ENCODE peak calls at places on chromosomes 7 and 10, in four cellular contexts. M is pancreas, Y is breast epithelium, D is kidney epithelial cell. Z is an unnamed sample. For H3K36me3, the result is how much of the 10 kb centered on the place peaks cover.

GRCh38 chr7:139490130-139490529 is 6.7 kb upstream of the KLRG2 start:
- DNase-seq in M (peak), Y (peak), D (peak), Z (no peak)

GRCh38 chr10:81426722-81427121 is 448.3 kb upstream of the NRG3 start:
- DNase-seq in M (no peak), Y (no peak), D (no peak), Z (no peak)

GRCh38 chr7:116021237-116021636 is 9.3 kb downstream of the TFEC start:
- DNase-seq in M (no peak), Y (no peak), D (no peak), Z (no peak)

GRCh38 chr10:48199580-48200377 is 74.7 kb downstream of the FRMPD2 start:
- DNase-seq in M (no peak), Y (no peak), D (peak), Z (peak)

GRCh38 chr7:68823996-68824780 is 774.1 kb upstream of the AUTS2 start:
- DNase-seq in M (no peak), Y (no peak), D (no peak), Z (no peak)

GRCh38 chr7:28328822-28329615 is 83.3 kb upstream of the CREB5 start:
- DNase-seq in M (no peak), Y (no peak), D (no peak), Z (no peak)

GRCh38 chr7:13179775-13180448 is 492.5 kb downstream of the ARL4A start:
- DNase-seq in M (no peak), Y (no peak), D (no peak), Z (no peak)

GRCh38 chr10:14548970-14549369 is 218.2 kb upstream of the FRMD4A start:
- DNase-seq in M (no peak), Y (no peak), D (no peak), Z (no peak)

GRCh38 chr7:25911738-25912607 is 240.0 kb upstream of the NFE2L3 start:
- DNase-seq in M (peak), Y (no peak), D (no peak), Z (no peak)

GRCh38 chr7:99468336-99468918 is 2.5 kb upstream of the ATP5MF start:
- DNase-seq in M (no peak), Y (no peak), D (no peak), Z (no peak)

GRCh38 chr10:96275685-96276418 is 4.5 kb upstream of the BLNK start:
- DNase-seq in M (peak), Y (peak), D (no peak), Z (peak)

GRCh38 chr10:63114031-63114814 is 18.9 kb upstream of the NRBF2 start:
- DNase-seq in M (peak), Y (peak), D (no peak), Z (peak)

GRCh38 chr7:46220066-46220630 is 299.1 kb upstream of the IGFBP3 start:
- DNase-seq in M (no peak), Y (peak), D (peak), Z (peak)

GRCh38 chr10:98920807-98921206 is 314.8 kb downstream of the HPSE2 start:
- DNase-seq in M (no peak), Y (no peak), D (no peak), Z (peak)

GRCh38 chr7:25240340-25240739 is 12.1 kb upstream of the NPVF start:
- DNase-seq in M (no peak), Y (no peak), D (no peak), Z (no peak)

GRCh38 chr10:51894752-51895151 is 195.4 kb upstream of the CSTF2T start:
- DNase-seq in M (no peak), Y (no peak), D (no peak), Z (no peak)

GRCh38 chr7:84145892-84146291 is 48.7 kb downstream of the SEMA3A start:
- DNase-seq in M (no peak), Y (no peak), D (no peak), Z (no peak)

GRCh38 chr10:33331020-33331557 is 3.4 kb downstream of the NRP1 start:
- DNase-seq in M (no peak), Y (no peak), D (no peak), Z (no peak)

GRCh38 chr7:142248-142955 is 50.0 kb upstream of the FAM20C start:
- DNase-seq in M (peak), Y (no peak), D (no peak), Z (peak)

GRCh38 chr7:138963675-138964074 is 17.5 kb downstream of the KIAA1549 start:
- DNase-seq in M (no peak), Y (no peak), D (no peak), Z (no peak)

GRCh38 chr10:2284071-2284470 is 546.7 kb upstream of the ADARB2 start:
- DNase-seq in M (no peak), Y (no peak), D (no peak), Z (no peak)

GRCh38 chr7:134890246-134891240 is 95.8 kb upstream of the AGBL3 start:
- DNase-seq in M (no peak), Y (peak), D (no peak), Z (peak)

GRCh38 chr7:29332875-29333482 is 138.4 kb downstream of the CHN2 start:
- DNase-seq in M (no peak), Y (no peak), D (no peak), Z (no peak)

GRCh38 chr10:248307-248706 is 113.1 kb downstream of the ZMYND11 start:
- DNase-seq in M (no peak), Y (no peak), D (no peak), Z (no peak)

GRCh38 chr10:251982-252582 is 116.8 kb downstream of the ZMYND11 start:
- DNase-seq in M (no peak), Y (no peak), D (no peak), Z (no peak)

GRCh38 chr10:246431-246830 is 111.2 kb downstream of the ZMYND11 start:
- DNase-seq in M (no peak), Y (no peak), D (no peak), Z (no peak)

GRCh38 chr10:244227-244626 is 109.0 kb downstream of the ZMYND11 start:
- DNase-seq in M (no peak), Y (no peak), D (no peak), Z (no peak)

GRCh38 chr10:247480-247879 is 112.2 kb downstream of the ZMYND11 start:
- DNase-seq in M (no peak), Y (no peak), D (no peak), Z (no peak)
- H3K36me3 ChIP-seq in M (under half), Y (under half), D (under half), Z (under half)

GRCh38 chr7:1779445-1779844 is 109.4 kb downstream of the ELFN1 start:
- DNase-seq in M (no peak), Y (no peak), D (no peak), Z (no peak)

GRCh38 chr7:1775389-1775788 is 105.3 kb downstream of the ELFN1 start:
- DNase-seq in M (no peak), Y (no peak), D (no peak), Z (no peak)

GRCh38 chr7:1781369-1781768 is 111.3 kb downstream of the ELFN1 start:
- DNase-seq in M (no peak), Y (no peak), D (no peak), Z (no peak)

GRCh38 chr7:1777122-1777521 is 107.0 kb downstream of the ELFN1 start:
- DNase-seq in M (no peak), Y (no peak), D (no peak), Z (no peak)
- H3K4me3 ChIP-seq in M (no peak), Y (no peak), D (no peak), Z (no peak)

GRCh38 chr10:377228-377627 is 242.0 kb downstream of the ZMYND11 start:
- DNase-seq in M (no peak), Y (no peak), D (no peak), Z (no peak)
- H3K36me3 ChIP-seq in M (under half), Y (under half), D (under half), Z (under half)

DNA sequence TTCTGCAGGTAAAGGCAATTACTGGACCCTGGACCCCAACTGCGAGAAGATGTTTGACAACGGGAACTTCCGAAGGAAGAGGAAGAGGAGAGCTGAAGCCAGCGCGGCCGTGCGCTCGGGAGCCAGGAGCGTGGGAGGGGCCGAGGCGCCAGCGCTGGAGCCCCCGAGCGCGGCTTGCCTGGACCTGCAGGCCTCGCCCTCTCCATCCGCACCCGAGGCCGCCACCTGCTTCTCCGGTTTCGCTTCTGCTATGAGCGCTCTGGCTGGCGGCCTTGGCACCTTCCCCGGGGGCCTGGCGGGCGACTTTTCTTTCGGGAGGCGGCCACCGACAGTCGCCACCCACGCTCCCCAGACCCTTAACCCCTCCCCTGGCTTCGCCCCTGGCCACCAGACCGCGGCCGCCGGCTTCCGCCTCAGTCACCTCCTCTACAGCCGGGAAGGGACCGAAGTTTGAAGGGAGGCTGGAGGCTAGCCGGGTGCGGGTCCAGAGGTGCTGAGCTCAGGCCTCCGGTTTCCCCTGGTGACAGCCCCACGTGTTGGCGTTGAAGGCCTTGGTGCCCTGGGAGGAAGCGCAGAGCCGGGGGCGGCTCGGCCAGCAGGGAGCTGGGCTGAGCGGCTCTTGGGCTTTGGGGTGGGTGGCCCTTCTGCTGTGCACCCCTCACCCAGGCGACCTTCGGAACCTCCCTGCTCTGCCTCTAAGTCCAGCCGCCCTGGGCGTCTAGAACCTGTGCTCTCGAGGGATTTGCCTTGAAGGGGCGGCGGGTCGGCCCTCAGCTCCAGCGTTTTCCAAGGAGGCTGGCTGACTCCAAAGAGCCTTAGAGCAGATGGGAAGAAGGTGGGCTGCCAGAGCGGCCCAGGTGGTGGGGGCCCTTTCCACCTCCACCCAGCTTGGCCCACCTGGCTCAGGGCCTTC is 1.8 kb downstream of the FOXI2 start:
- DNase-seq in M (no peak), Y (peak), D (no peak), Z (no peak)
- H3K4me3 ChIP-seq in M (no peak), Y (no peak), D (no peak), Z (no peak)

GRCh38 chr10:75229961-75230360 is 5.8 kb downstream of the COMTD1 start:
- DNase-seq in M (no peak), Y (no peak), D (no peak), Z (no peak)
- H3K36me3 ChIP-seq in M (under half), Y (under half), D (under half), Z (half or more)

DNA sequence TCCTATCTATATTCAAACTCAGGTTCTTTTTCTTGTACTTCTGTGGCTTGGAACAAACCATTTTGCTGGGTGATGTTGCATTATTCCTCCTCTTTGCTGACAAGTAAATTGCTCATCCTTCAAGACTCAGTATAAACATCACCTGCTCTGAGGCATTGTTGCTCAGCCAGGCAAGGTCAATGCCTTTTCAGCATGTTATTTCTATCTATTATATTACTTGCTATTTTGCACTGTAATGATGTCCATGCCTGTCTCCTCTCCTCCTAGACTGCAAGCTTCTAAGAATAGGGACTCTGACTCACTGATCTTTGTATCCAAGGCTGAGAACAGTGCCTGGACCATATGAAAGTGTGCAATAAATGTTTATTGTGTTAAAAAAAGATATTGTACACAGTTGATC is 293.8 kb downstream of the RNLS start:
- DNase-seq in M (no peak), Y (no peak), D (no peak), Z (no peak)
- H3K4me3 ChIP-seq in M (no peak), Y (no peak), D (no peak), Z (no peak)

GRCh38 chr10:110115784-110116520 is 91.5 kb upstream of the MXI1 start:
- DNase-seq in M (no peak), Y (no peak), D (no peak), Z (no peak)
- H3K36me3 ChIP-seq in M (under half), Y (under half), D (under half), Z (under half)